ENCODE peak calls at places on chromosome X, in four cellular contexts. H is fibroblast of mammary gland, S is astrocyte of the cerebellum, U is adipocyte. Q is an unnamed sample.

GRCh38 chrX:120761810-120762209 is 113.9 kb downstream of the CT47B1 start:
- DNase-seq in U (peak), S (no peak), H (peak), Q (peak)

GRCh38 chrX:37371578-37371981 is 22.4 kb downstream of the PRRG1 start:
- DNase-seq in H (peak), S (no peak), U (peak), Q (no peak)

GRCh38 chrX:8845060-8845459 is 43.9 kb upstream of the FAM9A start:
- DNase-seq in S (peak), U (no peak), H (peak), Q (peak)

GRCh38 chrX:131067216-131067615 is 9.1 kb downstream of the ARHGAP36 start:
- DNase-seq in U (no peak), S (no peak), H (no peak), Q (no peak)

GRCh38 chrX:103817502-103817901 is 14.6 kb downstream of the RAB9B start:
- DNase-seq in U (peak), S (peak), H (peak), Q (peak)

GRCh38 chrX:107154787-107155620 is 36.4 kb upstream of the RBM41 start:
- DNase-seq in S (no peak), U (no peak), H (peak), Q (peak)

GRCh38 chrX:11557120-11557519 is 108.6 kb downstream of the ARHGAP6 start:
- DNase-seq in S (peak), H (peak), U (peak), Q (peak)

GRCh38 chrX:34401411-34401810 is 255.7 kb downstream of the TMEM47 start:
- DNase-seq in S (no peak), U (no peak), H (peak), Q (peak)

GRCh38 chrX:97524997-97525396 is 641.3 kb downstream of the RPA4 start:
- DNase-seq in U (no peak), H (no peak), S (no peak), Q (no peak)

GRCh38 chrX:97524340-97524739 is 640.6 kb downstream of the RPA4 start:
- DNase-seq in S (no peak), U (no peak), H (no peak), Q (no peak)

GRCh38 chrX:97527725-97528124 is 644.0 kb downstream of the RPA4 start:
- DNase-seq in S (no peak), U (no peak), H (no peak), Q (no peak)

GRCh38 chrX:97522307-97522706 is 638.6 kb downstream of the RPA4 start:
- DNase-seq in U (no peak), H (no peak), S (no peak), Q (no peak)

DNA sequence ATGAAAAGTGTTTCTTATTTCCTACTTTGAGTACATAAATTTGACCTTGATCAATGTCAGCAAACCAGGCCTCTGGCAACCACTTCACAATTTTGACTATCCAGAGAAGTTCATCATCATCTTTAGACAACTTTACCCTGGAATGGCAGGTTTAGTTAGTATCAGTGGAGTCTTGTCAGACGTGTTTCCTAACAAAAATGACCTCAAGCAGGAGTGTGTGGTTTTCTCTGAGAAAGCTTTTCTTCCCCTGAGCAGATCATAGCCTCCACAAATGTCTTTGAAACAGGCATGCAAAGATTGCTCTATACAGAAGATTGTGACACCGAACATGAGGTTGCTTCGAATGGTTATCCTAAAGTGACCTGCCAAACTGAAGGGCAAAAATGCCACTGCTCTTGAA is 642.3 kb downstream of the RPA4 start:
- DNase-seq in S (no peak), U (no peak), H (no peak), Q (no peak)
- H3K4me3 ChIP-seq in S (no peak), U (no peak), H (no peak), Q (no peak)

GRCh38 chrX:109472939-109473713 is 8.8 kb downstream of the GUCY2F start:
- DNase-seq in S (peak), H (peak), U (peak), Q (peak)

DNA sequence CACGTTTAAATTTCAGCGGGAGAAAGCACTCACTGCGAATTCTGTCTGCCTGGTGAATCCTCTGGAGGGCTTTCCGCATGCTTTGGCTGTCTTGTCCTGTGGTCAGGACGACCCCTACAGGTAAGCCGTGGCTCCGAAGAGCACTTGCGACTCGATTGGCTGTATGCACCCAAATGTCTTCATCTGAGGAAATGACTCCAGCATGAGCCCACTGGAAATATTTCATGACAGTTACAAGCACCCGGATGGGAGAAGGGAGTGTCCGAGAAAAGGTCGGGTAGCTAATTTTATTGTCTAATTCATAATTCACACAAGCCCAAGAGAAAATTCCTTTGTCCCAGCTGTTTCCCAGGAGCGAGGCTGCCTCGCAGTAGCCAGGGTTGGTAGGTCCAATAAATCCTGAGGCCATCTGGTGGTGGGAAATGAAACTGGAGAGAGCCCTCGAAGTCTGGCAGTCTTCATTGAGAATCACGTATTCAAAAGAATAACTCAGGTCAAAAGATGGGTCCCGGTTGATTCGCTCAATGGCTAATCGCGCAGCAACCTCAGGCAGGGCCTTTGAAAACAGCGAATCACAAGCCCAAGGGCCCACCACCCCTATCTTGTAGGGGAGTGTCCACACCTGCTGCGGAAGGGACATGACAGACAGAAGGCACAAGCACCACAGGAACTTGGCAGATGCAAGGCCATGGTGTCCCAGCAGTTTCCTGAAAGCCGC is 6.6 kb downstream of the GUCY2F start:
- DNase-seq in U (peak), S (peak), H (peak), Q (peak)
- H3K4me3 ChIP-seq in U (no peak), S (no peak), H (no peak), Q (peak)

DNA sequence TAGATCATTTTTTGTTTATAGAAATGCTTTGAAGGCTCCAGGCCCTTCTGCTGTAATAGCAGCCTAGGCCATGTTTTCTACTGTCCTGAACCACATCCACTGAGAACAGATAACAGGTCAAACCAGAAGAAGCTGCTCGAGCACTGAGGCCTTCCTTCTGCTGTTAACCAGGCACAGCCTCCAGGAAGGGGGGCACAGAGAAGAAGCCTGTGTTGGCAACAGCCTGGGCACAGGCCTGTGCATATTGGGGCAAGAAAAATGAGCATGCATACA is 37.4 kb upstream of the PDK3 start:
- DNase-seq in S (no peak), H (no peak), U (no peak), Q (no peak)
- H3K4me3 ChIP-seq in S (no peak), H (no peak), U (no peak), Q (no peak)

GRCh38 chrX:39802354-39802753 is 295.4 kb downstream of the BCOR start:
- DNase-seq in U (no peak), H (no peak), S (no peak), Q (peak)

GRCh38 chrX:39805022-39805421 is 292.7 kb downstream of the BCOR start:
- DNase-seq in H (no peak), S (no peak), U (no peak), Q (no peak)

GRCh38 chrX:39808471-39808917 is 289.3 kb downstream of the BCOR start:
- DNase-seq in H (peak), U (peak), S (peak), Q (peak)

GRCh38 chrX:39805825-39806224 is 291.9 kb downstream of the BCOR start:
- DNase-seq in S (no peak), H (no peak), U (no peak), Q (no peak)

GRCh38 chrX:39802906-39803305 is 294.9 kb downstream of the BCOR start:
- DNase-seq in S (no peak), U (no peak), H (no peak), Q (no peak)
- H3K4me3 ChIP-seq in S (no peak), U (no peak), H (no peak), Q (no peak)

GRCh38 chrX:135438734-135439043 is 16.9 kb downstream of the SMIM10L2A start:
- DNase-seq in U (no peak), S (no peak), H (no peak), Q (no peak)
- H3K4me3 ChIP-seq in U (no peak), S (no peak), H (no peak), Q (no peak)

DNA sequence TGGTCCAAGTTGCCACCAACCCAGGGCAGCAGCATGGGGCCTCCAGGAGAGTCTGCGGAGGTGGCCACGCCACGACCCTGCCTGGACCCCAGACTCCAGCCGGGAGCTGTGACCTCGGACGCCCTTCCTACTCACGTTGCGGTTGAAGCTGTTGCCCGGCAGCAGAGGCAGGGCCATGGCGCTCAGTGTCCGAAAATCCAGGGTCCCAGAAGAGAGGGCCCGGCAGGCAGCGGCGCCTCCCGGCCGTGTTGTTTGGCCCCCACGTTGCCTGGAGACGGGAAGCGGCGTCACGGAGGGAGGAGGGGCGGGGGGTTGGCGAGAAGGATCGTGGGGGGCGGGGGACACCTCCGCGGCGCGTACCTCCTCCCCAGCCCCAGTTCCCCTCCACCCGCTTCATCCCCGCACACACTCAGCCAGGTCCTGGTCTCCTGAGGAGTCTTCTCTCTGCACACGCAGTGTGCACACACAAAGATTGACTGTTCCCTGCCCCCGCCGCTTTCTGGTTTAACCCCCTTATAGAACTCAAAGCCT is at the start of gene EFHC2:
- DNase-seq in S (no peak), H (peak), U (peak), Q (peak)
- H3K4me3 ChIP-seq in S (peak), H (peak), U (peak), Q (peak)

GRCh38 chrX:133968109-133968508 is 17.3 kb downstream of the GPC3 start:
- DNase-seq in U (no peak), S (no peak), H (no peak), Q (no peak)

GRCh38 chrX:133971586-133971985 is 13.8 kb downstream of the GPC3 start:
- DNase-seq in U (no peak), S (no peak), H (no peak), Q (no peak)

GRCh38 chrX:133970021-133970550 is 15.3 kb downstream of the GPC3 start:
- DNase-seq in H (no peak), S (no peak), U (no peak), Q (no peak)

GRCh38 chrX:133966199-133966598 is 19.2 kb downstream of the GPC3 start:
- DNase-seq in H (no peak), S (no peak), U (no peak), Q (no peak)

GRCh38 chrX:133969191-133969590 is 16.2 kb downstream of the GPC3 start:
- DNase-seq in U (no peak), S (no peak), H (no peak), Q (no peak)
- H3K4me3 ChIP-seq in U (no peak), S (no peak), H (no peak), Q (no peak)

GRCh38 chrX:46327229-46328081 is 217.8 kb downstream of the ZNF674 start:
- DNase-seq in U (peak), S (peak), H (no peak), Q (peak)

GRCh38 chrX:46324166-46324565 is 221.1 kb downstream of the ZNF674 start:
- DNase-seq in U (no peak), S (no peak), H (no peak), Q (no peak)

GRCh38 chrX:46325312-46325877 is 219.8 kb downstream of the ZNF674 start:
- DNase-seq in U (peak), S (peak), H (peak), Q (peak)

GRCh38 chrX:46328133-46328532 is 217.1 kb downstream of the ZNF674 start:
- DNase-seq in U (no peak), S (no peak), H (no peak), Q (no peak)

GRCh38 chrX:46326161-46326560 is 219.1 kb downstream of the ZNF674 start:
- DNase-seq in U (peak), S (no peak), H (peak), Q (peak)
- H3K4me3 ChIP-seq in U (no peak), S (no peak), H (no peak), Q (no peak)